ENCODE peak calls at places on chromosomes 11 and 22, in four cellular contexts. One of them, this sample, is unnamed.

GRCh38 chr22:26172389-26172990 is 3.2 kb downstream of the SEZ6L start:
- DNase-seq in OCI-LY7: peak; percentile 45
- DNase-seq in left ventricle myocardium inferior: no peak
- DNase-seq in LoVo: peak; percentile 49
- DNase-seq in this sample: no peak

GRCh38 chr11:336666-337002 is 16.0 kb upstream of the IFITM3 start:
- DNase-seq in OCI-LY7: no peak
- DNase-seq in left ventricle myocardium inferior: no peak
- DNase-seq in LoVo: no peak
- DNase-seq in this sample: no peak

GRCh38 chr11:116111546-116111945 is 607.3 kb upstream of the CADM1 start:
- DNase-seq in OCI-LY7: no peak
- DNase-seq in left ventricle myocardium inferior: no peak
- DNase-seq in LoVo: no peak
- DNase-seq in this sample: no peak

GRCh38 chr11:115501895-115502589 is 2.2 kb downstream of the CADM1 start:
- DNase-seq in OCI-LY7: peak; percentile 55
- DNase-seq in left ventricle myocardium inferior: no peak
- DNase-seq in LoVo: no peak
- DNase-seq in this sample: no peak

GRCh38 chr22:37926358-37926757 is 20.3 kb downstream of the MICALL1 start:
- DNase-seq in OCI-LY7: no peak
- DNase-seq in left ventricle myocardium inferior: no peak
- DNase-seq in LoVo: no peak
- DNase-seq in this sample: no peak

GRCh38 chr11:81644239-81644840 is 1089.3 kb downstream of the FAM181B start:
- DNase-seq in OCI-LY7: peak; percentile 74
- DNase-seq in left ventricle myocardium inferior: no peak
- DNase-seq in LoVo: peak; percentile 67
- DNase-seq in this sample: no peak

GRCh38 chr22:50445071-50445879 is 29.6 kb downstream of the SBF1 start:
- DNase-seq in OCI-LY7: peak; percentile 70
- DNase-seq in left ventricle myocardium inferior: no peak
- DNase-seq in LoVo: no peak
- DNase-seq in this sample: no peak

GRCh38 chr22:46976130-46976529 is 213.7 kb downstream of the TBC1D22A start:
- DNase-seq in OCI-LY7: no peak
- DNase-seq in left ventricle myocardium inferior: no peak
- DNase-seq in LoVo: no peak
- DNase-seq in this sample: no peak

GRCh38 chr22:24146190-24146616 is 35.1 kb upstream of the SUSD2 start:
- DNase-seq in OCI-LY7: peak; percentile 83
- DNase-seq in left ventricle myocardium inferior: no peak
- DNase-seq in LoVo: no peak
- DNase-seq in this sample: peak; percentile 65

This sample was measured in GDM1.